ENCODE peak calls at places on chromosomes 7 and 10, in ten cellular contexts. D, Z, H, J, Y, V, I, Q, A and G are unnamed samples.
A peak's percentile ranks its signal among the peaks of the same experiment; 100 is the strongest.

GRCh38 chr10:34866848-34867247 is 51.8 kb upstream of the PARD3 start:
- DNase-seq in D (no peak), Z (no peak), H (peak; percentile 46), J (no peak), Y (no peak), V (no peak), I (no peak), Q (no peak), A (peak; percentile 51), G (no peak)

GRCh38 chr7:51138121-51139085 is 178.2 kb downstream of the COBL start:
- DNase-seq in D (no peak), Z (no peak), H (no peak), J (no peak), Y (no peak), V (peak; percentile 68), I (no peak), Q (no peak), A (no peak), G (no peak)

GRCh38 chr7:29265208-29265923 is 70.8 kb downstream of the CHN2 start:
- DNase-seq in D (no peak), Z (no peak), H (no peak), J (no peak), Y (no peak), V (no peak), I (peak; percentile 32), Q (peak; percentile 45), A (no peak), G (no peak)

GRCh38 chr10:29081971-29082699 is 206.7 kb upstream of the LYZL1 start:
- DNase-seq in D (no peak), Z (no peak), H (no peak), J (no peak), Y (no peak), V (no peak), I (no peak), Q (no peak), A (no peak), G (no peak)

GRCh38 chr10:130713105-130713504 is 576.9 kb downstream of the GLRX3 start:
- DNase-seq in D (no peak), Z (no peak), H (no peak), J (no peak), Y (no peak), V (no peak), I (no peak), Q (no peak), A (no peak), G (no peak)

GRCh38 chr7:29113384-29114102 is 32.8 kb downstream of the CPVL start:
- DNase-seq in D (no peak), Z (no peak), H (peak; percentile 82), J (no peak), Y (peak; percentile 22), V (no peak), I (peak; percentile 61), Q (peak; percentile 1), A (peak; percentile 29), G (no peak)

GRCh38 chr10:24744966-24745365 is 21.3 kb upstream of the ARHGAP21 start:
- DNase-seq in D (no peak), Z (no peak), H (no peak), J (no peak), Y (no peak), V (no peak), I (no peak), Q (no peak), A (no peak), G (no peak)

GRCh38 chr7:32204361-32205018 is 134.3 kb upstream of the PDE1C start:
- DNase-seq in D (no peak), Z (peak; percentile 54), H (peak; percentile 88), J (no peak), Y (peak; percentile 65), V (peak; percentile 77), I (peak; percentile 84), Q (peak; percentile 84), A (peak; percentile 43), G (peak; percentile 63)

GRCh38 chr7:84251183-84251845 is 56.7 kb upstream of the SEMA3A start:
- DNase-seq in D (no peak), Z (peak; percentile 93), H (peak; percentile 32), J (no peak), Y (peak; percentile 58), V (no peak), I (no peak), Q (peak; percentile 94), A (no peak), G (no peak)

GRCh38 chr7:81064446-81064845 is 145.6 kb upstream of the SEMA3C start:
- DNase-seq in D (no peak), Z (peak; percentile 17), H (no peak), J (no peak), Y (no peak), V (no peak), I (no peak), Q (no peak), A (no peak), G (no peak)

GRCh38 chr7:32658034-32658944 is 163.0 kb downstream of the AVL9 start:
- DNase-seq in D (no peak), Z (no peak), H (no peak), J (no peak), Y (peak; percentile 1), V (no peak), I (peak; percentile 18), Q (peak; percentile 61), A (no peak), G (peak; percentile 51)